ENCODE peak calls at places on chromosomes 13 and 19, in nine cellular contexts. N, P, Y, Q, M, A, H, U and Z are unnamed samples.

GRCh38 chr19:18520848-18521691 is 800 bp downstream of the ELL start:
- DNase-seq in P (peak), H (peak), N (no peak), A (peak), Y (no peak), Q (no peak), M (peak), U (no peak), Z (no peak)

GRCh38 chr19:21221653-21222052 is 79.8 kb downstream of the ZNF431 start:
- DNase-seq in P (no peak), A (no peak), M (no peak), Q (no peak), N (no peak), Y (no peak), U (no peak), H (no peak), Z (no peak)

GRCh38 chr13:106103779-106104178 is 431.7 kb downstream of the EFNB2 start:
- DNase-seq in H (no peak), A (no peak), M (no peak), Q (peak), P (no peak), U (no peak), Y (no peak), N (no peak), Z (peak)

GRCh38 chr13:94346261-94347019 is 133.0 kb downstream of the DCT start:
- DNase-seq in H (no peak), Q (no peak), P (no peak), N (no peak), M (peak), A (no peak), U (no peak), Y (no peak), Z (no peak)

GRCh38 chr19:14459703-14460102 is 15.5 kb downstream of the PTGER1 start:
- DNase-seq in A (no peak), M (no peak), P (no peak), Q (no peak), Y (no peak), H (no peak), N (no peak), U (no peak), Z (no peak)

GRCh38 chr19:7500811-7501450 is 12.1 kb upstream of the PEX11G start:
- DNase-seq in M (peak), Y (no peak), A (no peak), U (peak), P (no peak), H (peak), N (peak), Q (no peak), Z (peak)

GRCh38 chr13:99145461-99145860 is 55.2 kb upstream of the UBAC2 start:
- DNase-seq in M (no peak), N (no peak), P (no peak), U (no peak), H (no peak), A (no peak), Q (no peak), Y (no peak), Z (no peak)

GRCh38 chr19:579111-579841 is 6.9 kb downstream of the BSG start:
- DNase-seq in Y (no peak), P (no peak), H (no peak), N (no peak), U (no peak), M (peak), A (no peak), Q (no peak), Z (no peak)

GRCh38 chr13:26220575-26220974 is 1.5 kb downstream of the RNF6 start:
- DNase-seq in P (no peak), N (no peak), H (no peak), U (no peak), M (no peak), Y (no peak), Q (peak), A (no peak), Z (peak)

GRCh38 chr19:9523885-9524474 is 14.5 kb downstream of the ZNF426 start:
- DNase-seq in H (no peak), M (no peak), N (no peak), Y (no peak), P (no peak), A (no peak), U (no peak), Q (peak), Z (peak)

GRCh38 chr13:24632382-24633121 is 47.7 kb upstream of the ATP12A start:
- DNase-seq in A (no peak), U (no peak), Q (no peak), M (no peak), P (no peak), Y (no peak), H (no peak), N (no peak), Z (peak)

GRCh38 chr13:30790592-30790991 is 55.2 kb downstream of the ALOX5AP start:
- DNase-seq in Y (no peak), N (no peak), P (no peak), A (no peak), Q (no peak), M (no peak), H (no peak), U (no peak), Z (no peak)

GRCh38 chr19:18831524-18832330 is at the start of gene UPF1:
- DNase-seq in M (peak), Q (peak), N (peak), H (peak), A (peak), P (peak), Y (peak), U (peak), Z (peak)

GRCh38 chr19:29303035-29303706 is 90.2 kb upstream of the UQCRFS1 start:
- DNase-seq in M (no peak), A (no peak), U (no peak), Y (no peak), P (no peak), Q (no peak), N (no peak), H (no peak), Z (no peak)

GRCh38 chr19:11390933-11391680 is 7.0 kb upstream of the EPOR start:
- DNase-seq in Q (no peak), Y (no peak), H (no peak), P (no peak), U (no peak), N (no peak), M (no peak), A (no peak), Z (no peak)

GRCh38 chr13:80082396-80083096 is 258.4 kb downstream of the SPRY2 start:
- DNase-seq in Q (peak), P (no peak), H (no peak), A (no peak), Y (no peak), M (no peak), U (no peak), N (no peak), Z (peak)

GRCh38 chr13:109949395-109949794 is 163.0 kb upstream of the IRS2 start:
- DNase-seq in U (no peak), N (no peak), A (no peak), M (no peak), H (no peak), Y (no peak), P (no peak), Q (no peak), Z (peak)

GRCh38 chr19:32373614-32374295 is 28.3 kb downstream of the ZNF507 start:
- DNase-seq in M (no peak), Y (no peak), P (peak), Q (peak), U (no peak), A (no peak), H (no peak), N (no peak), Z (peak)

GRCh38 chr13:24511019-24511823 is 1.4 kb downstream of the PARP4 start:
- DNase-seq in M (no peak), A (peak), N (peak), U (no peak), Q (peak), P (peak), H (peak), Y (no peak), Z (peak)

DNA sequence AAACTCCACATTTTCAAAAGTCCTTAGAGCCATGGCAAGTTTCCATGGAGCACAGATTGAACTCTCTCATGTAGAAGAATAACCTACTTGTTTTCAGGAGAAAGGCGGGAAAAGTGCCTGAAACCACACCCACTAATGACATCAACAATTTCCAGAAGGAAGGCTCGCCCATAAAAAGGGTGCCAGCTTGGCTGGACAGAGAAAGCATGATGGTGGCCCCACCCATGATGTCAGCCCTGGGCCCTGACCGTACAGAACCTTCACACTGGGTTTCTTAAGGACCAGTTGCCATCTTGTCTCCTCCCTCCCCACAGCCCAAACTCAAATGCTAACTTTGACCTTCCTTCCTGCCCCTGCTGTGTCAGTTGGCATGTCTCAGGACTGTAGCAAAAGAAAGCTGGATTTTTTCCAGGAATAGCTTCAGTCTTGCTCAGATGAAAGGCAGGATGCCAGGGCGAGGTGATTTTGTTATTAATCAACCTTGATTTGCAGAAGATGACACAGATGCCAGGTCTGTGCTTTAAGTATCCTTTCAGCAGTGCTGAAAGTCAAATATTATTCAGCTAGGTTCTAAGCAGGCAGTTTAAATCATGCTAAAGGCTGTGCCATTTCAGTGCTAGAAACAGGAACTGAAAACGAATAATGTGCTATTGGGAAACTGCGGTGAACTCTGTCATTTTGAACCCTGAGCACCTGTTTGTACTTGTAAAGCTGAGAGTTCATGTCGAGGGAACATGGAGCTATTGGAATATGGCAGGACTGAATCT is 89.5 kb upstream of the RFC3 start:
- DNase-seq in A (no peak), U (no peak), Q (peak), M (no peak), P (peak), Y (no peak), H (no peak), N (no peak), Z (peak)
- TF ChIP-seq CTCF in A (no peak), U (no peak), Q (no peak), M (no peak), P (no peak), Y (no peak), H (no peak), N (no peak), Z (no peak)

GRCh38 chr19:48632692-48633147 is 4.5 kb downstream of the DBP start:
- DNase-seq in Q (peak), U (no peak), P (peak), H (no peak), Y (no peak), N (no peak), M (no peak), A (no peak), Z (peak)

GRCh38 chr19:48634424-48635262 is 2.5 kb downstream of the DBP start:
- DNase-seq in N (peak), A (peak), P (peak), Q (peak), Y (peak), U (peak), H (peak), M (peak), Z (peak)

GRCh38 chr19:48635263-48635965 is 1.8 kb downstream of the DBP start:
- DNase-seq in M (peak), P (peak), Q (peak), U (peak), A (peak), Y (peak), H (peak), N (peak), Z (no peak)

GRCh38 chr19:48633148-48634035 is 3.8 kb downstream of the DBP start:
- DNase-seq in N (no peak), M (no peak), P (peak), H (no peak), Y (no peak), A (peak), U (no peak), Q (no peak), Z (no peak)

GRCh38 chr19:48634036-48634342 is 3.2 kb downstream of the DBP start:
- DNase-seq in A (no peak), Y (no peak), P (no peak), U (no peak), N (no peak), Q (no peak), H (no peak), M (no peak), Z (no peak)
- H3K4me3 ChIP-seq in A (peak), Y (peak), P (no peak), U (peak), N (peak), Q (peak), H (peak), M (peak), Z (peak)

GRCh38 chr13:85132986-85133385 is 666.2 kb downstream of the SLITRK6 start:
- DNase-seq in A (no peak), P (peak), H (no peak), Q (no peak), M (no peak), N (no peak), U (no peak), Y (no peak), Z (no peak)

GRCh38 chr13:85142351-85142750 is 656.9 kb downstream of the SLITRK6 start:
- DNase-seq in Q (no peak), P (no peak), M (no peak), H (no peak), U (no peak), A (no peak), Y (no peak), N (no peak), Z (no peak)

GRCh38 chr13:85140192-85140591 is 659.0 kb downstream of the SLITRK6 start:
- DNase-seq in M (no peak), A (no peak), H (no peak), N (no peak), Q (no peak), U (no peak), P (no peak), Y (no peak), Z (no peak)

GRCh38 chr13:85141425-85141824 is 657.8 kb downstream of the SLITRK6 start:
- DNase-seq in U (no peak), N (no peak), M (no peak), Y (no peak), A (no peak), H (peak), P (no peak), Q (no peak), Z (no peak)

DNA sequence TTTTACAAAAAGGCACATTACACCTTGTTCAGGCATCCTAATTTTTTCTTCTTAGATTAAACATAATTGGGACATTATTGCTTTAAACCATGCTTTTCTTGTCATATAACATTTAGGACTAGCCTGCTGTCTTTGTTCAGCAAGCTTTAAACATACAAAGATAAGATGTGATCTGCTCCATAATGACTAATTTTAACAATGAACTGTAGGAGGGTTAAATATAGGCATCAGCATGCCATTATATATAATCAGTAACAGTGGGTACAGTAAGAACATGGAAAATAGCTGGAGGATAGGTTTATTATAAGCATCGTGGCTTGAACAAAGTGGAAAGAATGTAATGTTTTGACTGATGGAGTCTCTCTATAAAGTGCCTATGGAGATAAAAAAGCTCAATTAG is 661.7 kb downstream of the SLITRK6 start:
- DNase-seq in M (no peak), Y (no peak), Q (no peak), H (no peak), A (no peak), P (no peak), N (peak), U (no peak), Z (no peak)
- TF ChIP-seq CTCF in M (no peak), Y (no peak), Q (no peak), H (no peak), A (no peak), P (no peak), N (no peak), U (no peak), Z (no peak)

DNA sequence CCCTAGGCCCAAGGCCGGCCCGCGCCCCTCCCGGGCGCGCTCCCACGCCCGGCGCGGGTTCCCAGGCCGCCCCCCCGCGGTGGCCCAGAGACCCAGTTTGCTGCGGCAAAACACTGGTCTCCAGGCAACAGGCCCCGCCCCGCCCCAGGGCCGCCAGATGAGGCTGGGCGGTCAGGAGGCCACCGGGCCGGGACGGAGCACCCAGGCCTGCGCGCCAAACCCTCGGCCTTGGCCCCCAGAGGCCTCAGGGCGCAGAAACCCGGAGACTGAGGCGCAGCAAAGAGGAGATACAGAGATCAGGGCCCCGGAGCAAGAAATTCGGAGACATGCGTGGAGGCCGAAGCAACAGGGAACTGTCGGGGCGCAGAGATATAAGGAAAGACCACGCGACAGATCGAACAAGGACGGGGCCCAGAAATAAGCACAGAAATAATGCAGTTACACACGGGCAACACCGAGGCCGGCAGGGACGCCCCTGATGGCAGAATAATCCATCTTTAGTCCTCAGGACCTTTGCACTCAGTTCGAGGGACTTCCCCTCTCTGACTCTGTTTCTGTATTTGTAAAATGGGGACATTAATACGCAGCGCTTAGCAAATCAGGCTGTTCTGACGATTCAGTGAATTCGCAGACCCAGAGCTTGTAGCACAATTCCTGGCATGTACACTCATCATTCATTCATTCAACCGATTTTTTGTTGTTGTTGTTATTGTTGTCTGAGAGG is 20.8 kb upstream of the ERCC1 start:
- DNase-seq in A (no peak), H (peak), M (peak), N (peak), Q (peak), U (peak), Y (peak), P (peak), Z (peak)
- H3K4me3 ChIP-seq in A (no peak), H (peak), M (peak), N (no peak), Q (peak), U (peak), Y (no peak), P (peak), Z (peak)

GRCh38 chr13:113008841-113009240 is 39.8 kb downstream of the MCF2L start:
- DNase-seq in U (no peak), N (no peak), P (no peak), M (no peak), A (no peak), H (no peak), Q (no peak), Y (no peak), Z (no peak)
- TF ChIP-seq CTCF in U (no peak), N (no peak), P (no peak), M (no peak), A (no peak), H (no peak), Q (no peak), Y (no peak), Z (no peak)

GRCh38 chr19:2290441-2291184 is 8.6 kb upstream of the PEAK3 start:
- DNase-seq in P (no peak), M (peak), A (no peak), Y (no peak), U (no peak), N (no peak), H (peak), Q (no peak), Z (no peak)

GRCh38 chr19:2291185-2291751 is 9.3 kb upstream of the PEAK3 start:
- DNase-seq in A (no peak), Q (no peak), Y (no peak), P (no peak), M (peak), N (peak), H (peak), U (no peak), Z (no peak)

GRCh38 chr19:2289714-2290435 is 7.9 kb upstream of the PEAK3 start:
- DNase-seq in M (peak), N (no peak), Y (no peak), U (no peak), Q (no peak), P (no peak), H (peak), A (peak), Z (no peak)

GRCh38 chr19:2296141-2296540 is 11.8 kb downstream of the LINGO3 start:
- DNase-seq in P (no peak), Y (no peak), Q (no peak), H (no peak), U (no peak), A (no peak), N (no peak), M (no peak), Z (no peak)

GRCh38 chr19:2294377-2295335 is 12.7 kb upstream of the PEAK3 start:
- DNase-seq in H (no peak), A (no peak), P (no peak), N (peak), Q (peak), M (no peak), Y (no peak), U (no peak), Z (peak)
- H3K4me3 ChIP-seq in H (no peak), A (no peak), P (no peak), N (peak), Q (no peak), M (no peak), Y (no peak), U (no peak), Z (no peak)

DNA sequence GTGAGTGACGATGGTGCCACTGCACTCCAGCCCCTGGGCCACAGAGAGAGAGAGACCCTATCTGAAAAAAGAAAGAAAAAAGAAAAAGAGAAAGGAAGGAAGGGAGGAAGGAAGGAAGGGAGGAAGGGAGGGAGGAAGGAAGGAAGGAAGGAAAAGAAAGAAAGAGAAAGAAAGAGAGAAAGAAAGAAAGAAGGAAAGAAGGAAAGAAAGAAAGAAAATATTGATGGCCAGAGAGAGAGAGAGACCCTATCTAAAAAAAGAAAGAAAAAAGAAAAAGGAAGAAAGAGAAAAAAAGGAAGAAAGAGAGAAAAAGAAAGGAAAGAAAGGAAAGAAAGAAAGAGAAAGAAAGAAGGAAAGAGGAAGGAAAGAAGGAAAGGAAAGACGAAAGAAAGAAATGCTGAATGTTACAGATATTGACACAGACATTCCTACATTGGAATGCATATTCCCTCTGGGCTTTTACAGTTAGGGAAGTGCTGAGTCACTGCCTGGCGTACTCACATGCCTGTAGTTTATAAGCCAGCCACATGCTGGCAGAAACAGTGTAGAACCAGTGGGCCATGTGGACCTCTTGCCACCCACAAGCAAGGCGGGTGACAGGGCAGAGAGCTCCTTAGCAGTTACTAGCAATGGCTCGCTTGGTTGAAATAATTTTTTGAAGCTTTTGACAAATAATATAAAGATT is 34.6 kb upstream of the SLC46A3 start:
- DNase-seq in P (peak), Q (peak), N (no peak), Y (no peak), H (no peak), A (peak), M (no peak), U (peak), Z (peak)
- TF ChIP-seq CTCF in P (peak), Q (peak), N (no peak), Y (no peak), H (no peak), A (peak), M (no peak), U (no peak), Z (no peak)